ENCODE peak calls at places on chromosomes 6 and 20, in ten cellular contexts. A is GM12878, C is thoracic aorta, F is psoas muscle, G is fibroblast of the aortic adventitia, B is endothelial cell of umbilical vein, P is A549, Y is suprapubic skin, O is dorsolateral prefrontal cortex, I is heart right ventricle. M is an unnamed sample.

GRCh38 chr6:41074692-41075436 is 2.1 kb downstream of the NFYA start:
- DNase-seq in B (no peak), P (no peak), G (peak), O (no peak), F (no peak), A (no peak), C (no peak), Y (no peak), I (no peak), M (peak)

GRCh38 chr6:161417712-161418457 is 144.0 kb upstream of the AGPAT4 start:
- DNase-seq in A (no peak), I (peak), P (peak), O (no peak), G (peak), F (peak), C (no peak), Y (no peak), B (no peak), M (no peak)

GRCh38 chr6:101445527-101445926 is 52.0 kb downstream of the GRIK2 start:
- DNase-seq in Y (no peak), F (no peak), B (no peak), C (no peak), I (no peak), P (no peak), O (no peak), G (peak), A (no peak), M (no peak)

GRCh38 chr6:56524891-56525703 is 117.6 kb downstream of the DST start:
- DNase-seq in Y (no peak), F (no peak), C (no peak), G (peak), A (no peak), B (no peak), P (peak), I (no peak), O (no peak), M (no peak)

GRCh38 chr6:15479761-15480160 is 183.1 kb downstream of the DTNBP1 start:
- DNase-seq in I (no peak), A (no peak), G (no peak), C (no peak), B (peak), F (no peak), P (no peak), Y (no peak), O (no peak), M (peak)

GRCh38 chr6:117505337-117505736 is 22.9 kb downstream of the DCBLD1 start:
- DNase-seq in B (no peak), C (no peak), A (no peak), P (peak), I (no peak), F (no peak), G (no peak), O (no peak), Y (no peak), M (no peak)

GRCh38 chr6:111803384-111803783 is 69.9 kb downstream of the FYN start:
- DNase-seq in B (no peak), G (no peak), P (no peak), I (no peak), O (no peak), C (no peak), F (no peak), A (no peak), Y (no peak), M (no peak)

GRCh38 chr20:56624786-56625681 is 4.1 kb upstream of the TFAP2C start:
- DNase-seq in G (no peak), A (no peak), C (no peak), I (no peak), O (no peak), Y (no peak), B (no peak), F (no peak), P (no peak), M (no peak)

GRCh38 chr20:61954276-61955021 is 111.2 kb downstream of the TAF4 start:
- DNase-seq in O (peak), Y (peak), F (no peak), G (no peak), I (no peak), A (no peak), B (no peak), P (no peak), C (no peak), M (no peak)

GRCh38 chr20:11692567-11692966 is 225.1 kb upstream of the BTBD3 start:
- DNase-seq in B (peak), I (no peak), G (no peak), O (no peak), P (no peak), A (no peak), F (no peak), Y (no peak), C (no peak), M (no peak)

GRCh38 chr6:26516481-26517427 is 16.7 kb downstream of the BTN1A1 start:
- DNase-seq in B (no peak), C (no peak), I (no peak), Y (no peak), G (no peak), F (no peak), A (no peak), O (no peak), P (no peak), M (no peak)

GRCh38 chr6:92380803-92381601 is 1038.4 kb downstream of the EPHA7 start:
- DNase-seq in B (no peak), I (no peak), C (no peak), G (no peak), O (no peak), Y (no peak), A (no peak), P (no peak), F (no peak), M (no peak)

GRCh38 chr20:49510562-49511117 is 28.2 kb upstream of the KCNB1 start:
- DNase-seq in C (no peak), I (peak), F (peak), Y (peak), P (no peak), A (no peak), G (peak), O (no peak), B (no peak), M (no peak)

GRCh38 chr6:162099685-162100084 is 627.9 kb downstream of the PRKN start:
- DNase-seq in Y (no peak), I (no peak), C (no peak), P (peak), G (peak), A (no peak), O (no peak), F (no peak), B (no peak), M (peak)

GRCh38 chr6:11011787-11012234 is 32.3 kb downstream of the ELOVL2 start:
- DNase-seq in Y (no peak), G (peak), B (no peak), I (no peak), P (peak), F (no peak), A (no peak), O (no peak), C (no peak), M (peak)

GRCh38 chr6:43267619-43268347 is 24.5 kb downstream of the TTBK1 start:
- DNase-seq in F (no peak), O (no peak), I (no peak), P (no peak), B (no peak), A (no peak), G (no peak), Y (no peak), C (no peak), M (no peak)

GRCh38 chr20:2652724-2653510 is 485 bp downstream of the NOP56 start:
- DNase-seq in F (no peak), A (no peak), C (no peak), I (peak), P (no peak), G (peak), Y (no peak), B (no peak), O (no peak), M (peak)

GRCh38 chr6:167141667-167142432 is 15.9 kb downstream of the GPR31 start:
- DNase-seq in C (no peak), G (peak), B (peak), F (no peak), Y (no peak), A (no peak), O (no peak), I (peak), P (peak), M (peak)

GRCh38 chr6:40856271-40856670 is 182.8 kb downstream of the UNC5CL start:
- DNase-seq in I (no peak), A (no peak), G (no peak), F (no peak), O (no peak), Y (no peak), P (no peak), C (no peak), B (no peak), M (no peak)

GRCh38 chr20:57445298-57445697 is 54.1 kb downstream of the RBM38 start:
- DNase-seq in C (peak), P (no peak), A (no peak), Y (no peak), B (no peak), F (peak), I (peak), G (peak), O (no peak), M (no peak)

GRCh38 chr6:150088481-150089154 is 19.7 kb upstream of the ULBP3 start:
- DNase-seq in Y (no peak), G (no peak), I (no peak), A (no peak), P (no peak), B (no peak), F (no peak), C (no peak), O (no peak), M (no peak)

GRCh38 chr6:31076611-31077010 is 35.8 kb downstream of the C6orf15 start:
- DNase-seq in P (no peak), C (no peak), B (no peak), G (no peak), Y (no peak), A (no peak), O (no peak), F (no peak), I (no peak), M (no peak)

GRCh38 chr6:35933844-35934243 is 12.9 kb upstream of the SRPK1 start:
- DNase-seq in O (no peak), P (no peak), C (no peak), Y (no peak), I (no peak), F (no peak), B (no peak), A (no peak), G (no peak), M (no peak)

GRCh38 chr6:29647927-29648642 is 8.8 kb upstream of the MOG start:
- DNase-seq in C (no peak), B (peak), O (no peak), I (no peak), Y (no peak), A (no peak), F (no peak), P (peak), G (peak), M (peak)

DNA sequence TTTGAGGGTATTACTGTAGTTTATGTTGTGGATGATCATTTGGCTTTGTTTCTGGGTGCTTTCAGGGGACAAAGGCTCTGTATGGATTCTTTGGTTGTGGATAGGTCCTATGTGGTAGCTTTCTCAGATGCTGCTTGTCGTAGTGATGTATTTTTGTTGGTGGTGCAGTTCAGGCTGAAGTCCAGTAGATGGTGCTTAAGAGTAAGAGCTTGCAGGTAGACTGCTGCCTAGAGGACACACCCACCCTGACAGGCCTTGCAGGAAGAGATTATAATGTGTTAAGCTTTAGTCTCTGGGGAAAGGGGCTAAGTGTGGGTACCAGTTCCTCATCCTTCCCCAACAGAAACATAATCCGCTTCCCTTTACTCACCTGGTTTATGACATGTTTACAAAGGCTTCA is 62.6 kb upstream of the ADGRB3 start:
- DNase-seq in O (no peak), P (peak), A (peak), G (no peak), C (no peak), F (no peak), Y (no peak), B (no peak), I (no peak), M (peak)
- TF ChIP-seq CTCF in O (no peak), P (no peak), A (peak), G (peak), C (no peak), F (peak), Y (no peak), B (no peak), I (no peak), M (peak)

GRCh38 chr20:46894579-46894958 is at the start of gene EYA2:
- DNase-seq in P (peak), Y (no peak), I (peak), G (no peak), C (no peak), F (peak), B (no peak), O (no peak), A (no peak), M (no peak)
- H3K4me3 ChIP-seq in P (peak), Y (peak), I (peak), G (peak), C (peak), F (peak), B (no peak), O (peak), A (no peak), M (peak)

GRCh38 chr6:53101006-53101405 is 35.8 kb downstream of the FBXO9 start:
- DNase-seq in P (no peak), O (no peak), I (no peak), B (no peak), G (no peak), A (no peak), Y (no peak), C (no peak), F (no peak), M (no peak)

GRCh38 chr6:53100561-53100960 is 35.4 kb downstream of the FBXO9 start:
- DNase-seq in Y (no peak), A (no peak), G (no peak), B (no peak), O (no peak), F (no peak), P (no peak), I (no peak), C (no peak), M (no peak)

GRCh38 chr6:53104916-53105315 is 39.7 kb downstream of the FBXO9 start:
- DNase-seq in F (no peak), C (no peak), I (no peak), P (no peak), G (no peak), Y (no peak), A (no peak), B (no peak), O (no peak), M (no peak)

GRCh38 chr6:53107091-53107490 is 41.5 kb downstream of the GCM1 start:
- DNase-seq in P (no peak), G (peak), C (no peak), B (no peak), O (no peak), Y (no peak), F (no peak), A (no peak), I (no peak), M (peak)

DNA sequence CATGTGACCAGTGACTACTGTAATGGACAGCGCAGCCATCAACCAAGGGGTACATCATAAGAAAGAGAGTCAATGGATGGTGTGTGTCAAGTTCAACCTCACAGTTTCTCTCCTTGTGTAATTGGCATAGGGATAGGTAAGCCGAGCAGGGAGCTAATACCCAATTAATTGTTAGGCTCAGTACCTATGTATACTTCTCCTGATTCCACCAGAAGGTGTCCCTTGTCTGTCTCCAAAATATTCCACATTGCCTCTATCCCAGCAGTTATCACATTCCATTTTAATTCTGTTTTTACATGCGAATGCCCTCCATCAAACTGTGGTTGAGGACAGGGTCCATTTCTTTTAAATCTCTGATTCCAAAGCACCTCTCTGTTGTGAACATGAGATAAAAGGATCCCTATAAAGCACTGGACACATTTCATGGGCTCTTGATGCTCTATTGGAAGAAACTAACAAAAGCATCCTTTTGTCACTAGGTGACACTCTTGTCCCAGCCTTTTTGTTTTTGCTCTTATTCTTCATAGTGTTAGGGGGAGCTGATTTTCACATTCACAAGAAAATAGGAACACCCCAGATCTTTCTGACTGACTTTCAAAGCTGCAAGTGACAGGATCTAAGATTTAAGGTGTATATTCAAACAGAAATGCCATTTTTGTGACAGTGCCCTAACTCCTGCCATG is 38.9 kb downstream of the FBXO9 start:
- DNase-seq in Y (no peak), F (no peak), B (peak), G (peak), A (no peak), I (no peak), O (no peak), P (peak), C (no peak), M (peak)
- TF ChIP-seq CTCF in Y (no peak), F (peak), B (no peak), G (no peak), A (no peak), I (peak), O (peak), P (peak), C (no peak), M (peak)

GRCh38 chr6:44298864-44299263 is 14.3 kb downstream of the AARS2 start:
- DNase-seq in A (no peak), O (no peak), B (no peak), I (no peak), P (no peak), Y (no peak), G (no peak), C (no peak), F (no peak), M (no peak)
- H3K4me3 ChIP-seq in A (no peak), O (no peak), B (no peak), I (no peak), P (no peak), Y (no peak), G (no peak), C (no peak), F (no peak), M (no peak)

GRCh38 chr6:156599367-156599766 is 177.8 kb upstream of the ARID1B start:
- DNase-seq in G (no peak), O (no peak), C (no peak), B (no peak), F (no peak), P (no peak), I (no peak), Y (no peak), A (no peak), M (no peak)

GRCh38 chr6:156601156-156601820 is 175.9 kb upstream of the ARID1B start:
- DNase-seq in O (no peak), B (no peak), F (no peak), A (no peak), Y (no peak), I (no peak), G (no peak), P (no peak), C (no peak), M (no peak)

GRCh38 chr6:156601821-156602301 is 175.3 kb upstream of the ARID1B start:
- DNase-seq in G (no peak), P (no peak), B (no peak), O (no peak), A (no peak), F (no peak), C (no peak), Y (no peak), I (no peak), M (no peak)

GRCh38 chr6:156599977-156600647 is 177.1 kb upstream of the ARID1B start:
- DNase-seq in O (no peak), Y (no peak), G (no peak), A (no peak), F (no peak), B (no peak), I (no peak), C (no peak), P (no peak), M (no peak)

GRCh38 chr6:156600678-156601077 is 176.5 kb upstream of the ARID1B start:
- DNase-seq in C (no peak), G (no peak), P (no peak), Y (no peak), A (no peak), O (no peak), B (no peak), F (no peak), I (peak), M (no peak)
- TF ChIP-seq CTCF in C (no peak), G (no peak), P (no peak), Y (no peak), A (no peak), O (no peak), B (no peak), F (no peak), I (no peak), M (no peak)

M was measured in bronchial epithelial cell.